ENCODE peak calls at places on chromosomes 11 and 22, in seven cellular contexts. V is NAMALWA; D is stimulated activated CD8-positive, alpha-beta memory T cell treated with anti-CD3 and anti-CD28 coated beads, Interleukin-15, amount 100 ng/mL, for 24 hours; C is activated CD4-positive, alpha-beta T cell treated with anti-CD3 and anti-CD28 coated beads, Interleukin-2, amount 50 U/mL, for 1 hour; T is endothelial cell of umbilical vein; Q is stimulated activated CD4-positive, alpha-beta T cell treated with anti-CD3 and anti-CD28 coated beads, TNF-alpha, amount 100 ng/mL, for 1 hour; A is M059J. N is an unnamed sample.

GRCh38 chr11:118885319-118885718 is 1.6 kb downstream of the CXCR5 start:
- DNase-seq in V (no peak), D (no peak), C (no peak), T (no peak), Q (no peak), A (no peak), N (no peak)

GRCh38 chr22:49992921-49993648 is 19.5 kb downstream of the IL17REL start:
- DNase-seq in V (peak), D (no peak), C (peak), T (peak), Q (no peak), A (peak), N (no peak)

GRCh38 chr22:25023879-25024278 is 71.4 kb downstream of the KIAA1671 start:
- DNase-seq in V (no peak), D (no peak), C (no peak), T (no peak), Q (no peak), A (no peak), N (no peak)

GRCh38 chr11:22521226-22521625 is 104.4 kb downstream of the FANCF start:
- DNase-seq in V (peak), D (no peak), C (no peak), T (no peak), Q (no peak), A (peak), N (no peak)

GRCh38 chr11:70272009-70272408 is 1.5 kb downstream of the PPFIA1 start:
- DNase-seq in V (no peak), D (no peak), C (no peak), T (no peak), Q (no peak), A (no peak), N (no peak)

GRCh38 chr11:63880031-63880841 is 36.7 kb downstream of the RCOR2 start:
- DNase-seq in V (no peak), D (no peak), C (no peak), T (no peak), Q (no peak), A (peak), N (no peak)

GRCh38 chr11:131628739-131629138 is 258.3 kb downstream of the NTM start:
- DNase-seq in V (no peak), D (no peak), C (no peak), T (no peak), Q (no peak), A (no peak), N (no peak)

GRCh38 chr11:59216654-59217640 is 4.2 kb upstream of the MPEG1 start:
- DNase-seq in V (peak), D (no peak), C (no peak), T (no peak), Q (no peak), A (peak), N (peak)

GRCh38 chr11:71542856-71543743 is 5.1 kb upstream of the KRTAP5-9 start:
- DNase-seq in V (no peak), D (no peak), C (no peak), T (no peak), Q (no peak), A (peak), N (no peak)

GRCh38 chr22:33918676-33919590 is 1.3 kb downstream of the LARGE1 start:
- DNase-seq in V (peak), D (no peak), C (no peak), T (no peak), Q (no peak), A (no peak), N (no peak)

GRCh38 chr11:132125855-132126841 is 755.7 kb downstream of the NTM start:
- DNase-seq in V (peak), D (no peak), C (no peak), T (peak), Q (no peak), A (peak), N (no peak)

GRCh38 chr11:34366522-34366921 is 8.7 kb upstream of the ABTB2 start:
- DNase-seq in V (peak), D (no peak), C (no peak), T (peak), Q (no peak), A (peak), N (no peak)

GRCh38 chr11:128174465-128175101 is 412.8 kb downstream of the ETS1 start:
- DNase-seq in V (no peak), D (no peak), C (no peak), T (no peak), Q (no peak), A (peak), N (no peak)

GRCh38 chr11:102798012-102798746 is at the start of gene MMP1:
- DNase-seq in V (no peak), D (no peak), C (no peak), T (peak), Q (no peak), A (peak), N (no peak)

GRCh38 chr22:31646186-31647019 is 15.6 kb downstream of the PISD start:
- DNase-seq in V (no peak), D (no peak), C (no peak), T (peak), Q (no peak), A (peak), N (no peak)

N was measured in lung.